ENCODE peak calls at places on chromosomes 13 and 19, in eight cellular contexts. Z, O, K, D, X, I, U and G are unnamed samples.

GRCh38 chr13:112728375-112729126 is 38.7 kb downstream of the ATP11A start:
- DNase-seq in Z (peak), O (no peak), K (no peak), D (no peak), X (no peak), I (no peak), U (no peak), G (no peak)

GRCh38 chr13:51066091-51066831 is 44.8 kb downstream of the C13orf42 start:
- DNase-seq in Z (no peak), O (no peak), K (no peak), D (no peak), X (peak), I (no peak), U (no peak), G (no peak)

GRCh38 chr13:110517505-110518149 is 43.9 kb downstream of the RAB20 start:
- DNase-seq in Z (peak), O (no peak), K (no peak), D (no peak), X (no peak), I (peak), U (no peak), G (no peak)

GRCh38 chr13:109036091-109036490 is 406.7 kb downstream of the MYO16 start:
- DNase-seq in Z (no peak), O (no peak), K (no peak), D (no peak), X (no peak), I (no peak), U (no peak), G (no peak)

GRCh38 chr13:79723462-79724116 is 242.6 kb downstream of the NDFIP2 start:
- DNase-seq in Z (no peak), O (no peak), K (peak), D (no peak), X (no peak), I (no peak), U (no peak), G (no peak)

GRCh38 chr13:77565635-77566034 is 30.1 kb downstream of the SCEL start:
- DNase-seq in Z (no peak), O (no peak), K (peak), D (no peak), X (peak), I (no peak), U (no peak), G (peak)

GRCh38 chr13:41613984-41614581 is 156.7 kb downstream of the RGCC start:
- DNase-seq in Z (no peak), O (no peak), K (no peak), D (peak), X (peak), I (no peak), U (no peak), G (no peak)

GRCh38 chr13:92461402-92461801 is 765.2 kb upstream of the GPC6 start:
- DNase-seq in Z (no peak), O (no peak), K (no peak), D (no peak), X (no peak), I (no peak), U (no peak), G (no peak)

GRCh38 chr13:66530158-66530557 is 700.0 kb downstream of the PCDH9 start:
- DNase-seq in Z (no peak), O (no peak), K (no peak), D (no peak), X (no peak), I (no peak), U (no peak), G (no peak)

GRCh38 chr13:27064252-27064995 is 107.2 kb downstream of the USP12 start:
- DNase-seq in Z (no peak), O (no peak), K (no peak), D (no peak), X (no peak), I (no peak), U (no peak), G (no peak)

GRCh38 chr19:1253514-1254080 is 5.2 kb downstream of the MIDN start:
- DNase-seq in Z (no peak), O (no peak), K (no peak), D (no peak), X (peak), I (peak), U (no peak), G (no peak)

GRCh38 chr19:30255783-30256509 is 116.2 kb upstream of the ZNF536 start:
- DNase-seq in Z (no peak), O (no peak), K (peak), D (no peak), X (no peak), I (no peak), U (no peak), G (no peak)

GRCh38 chr19:1400281-1401137 is 833 bp downstream of the GAMT start:
- DNase-seq in Z (no peak), O (peak), K (peak), D (no peak), X (no peak), I (no peak), U (no peak), G (no peak)

GRCh38 chr19:57321164-57321563 is 892 bp downstream of the ZNF543 start:
- DNase-seq in Z (no peak), O (no peak), K (no peak), D (no peak), X (no peak), I (no peak), U (no peak), G (no peak)

GRCh38 chr13:44017756-44018309 is 138.1 kb downstream of the LACC1 start:
- DNase-seq in Z (no peak), O (no peak), K (no peak), D (no peak), X (no peak), I (no peak), U (no peak), G (no peak)

GRCh38 chr19:34480971-34481821 is at the start of gene WTIP:
- DNase-seq in Z (peak), O (no peak), K (peak), D (peak), X (peak), I (peak), U (no peak), G (no peak)

GRCh38 chr13:109243311-109243951 is 543.0 kb downstream of the IRS2 start:
- DNase-seq in Z (no peak), O (no peak), K (peak), D (no peak), X (peak), I (no peak), U (no peak), G (no peak)

GRCh38 chr13:113912596-113912995 is 48.7 kb upstream of the GAS6 start:
- DNase-seq in Z (no peak), O (no peak), K (no peak), D (no peak), X (no peak), I (no peak), U (no peak), G (no peak)

GRCh38 chr13:113184568-113185440 is 23.7 kb downstream of the PCID2 start:
- DNase-seq in Z (no peak), O (peak), K (no peak), D (no peak), X (no peak), I (no peak), U (no peak), G (peak)

GRCh38 chr19:30512748-30513389 is 140.7 kb downstream of the ZNF536 start:
- DNase-seq in Z (no peak), O (no peak), K (no peak), D (no peak), X (no peak), I (no peak), U (no peak), G (no peak)

GRCh38 chr19:16435238-16435911 is 36.4 kb downstream of the EPS15L1 start:
- DNase-seq in Z (no peak), O (no peak), K (peak), D (no peak), X (peak), I (peak), U (no peak), G (no peak)

GRCh38 chr13:63409791-63410351 is 1994.2 kb upstream of the PCDH20 start:
- DNase-seq in Z (no peak), O (no peak), K (no peak), D (no peak), X (no peak), I (no peak), U (no peak), G (no peak)

GRCh38 chr13:35888327-35888940 is 242.7 kb downstream of the DCLK1 start:
- DNase-seq in Z (no peak), O (no peak), K (no peak), D (no peak), X (peak), I (no peak), U (no peak), G (no peak)

GRCh38 chr19:58351996-58352755 is 1.1 kb downstream of the A1BG start:
- DNase-seq in Z (no peak), O (no peak), K (no peak), D (peak), X (no peak), I (no peak), U (no peak), G (no peak)

GRCh38 chr19:29764322-29764721 is 47.5 kb upstream of the CCNE1 start:
- DNase-seq in Z (no peak), O (no peak), K (no peak), D (no peak), X (no peak), I (no peak), U (no peak), G (no peak)

GRCh38 chr13:106533940-106534843 is 1.3 kb downstream of the EFNB2 start:
- DNase-seq in Z (peak), O (no peak), K (peak), D (peak), X (peak), I (peak), U (no peak), G (peak)
- H3K27ac ChIP-seq in Z (peak), O (no peak), K (no peak), D (peak), X (peak), I (peak), U (peak), G (no peak)

GRCh38 chr13:97257800-97258799 is 36.0 kb downstream of the MBNL2 start:
- DNase-seq in Z (no peak), O (no peak), K (no peak), D (no peak), X (peak), I (no peak), U (no peak), G (no peak)

GRCh38 chr13:97257228-97257755 is 35.2 kb downstream of the MBNL2 start:
- DNase-seq in Z (no peak), O (no peak), K (no peak), D (no peak), X (no peak), I (no peak), U (no peak), G (no peak)

GRCh38 chr13:97259787-97260641 is 37.9 kb downstream of the MBNL2 start:
- DNase-seq in Z (no peak), O (no peak), K (no peak), D (no peak), X (peak), I (no peak), U (no peak), G (no peak)

GRCh38 chr13:97256343-97256783 is 34.2 kb downstream of the MBNL2 start:
- DNase-seq in Z (no peak), O (no peak), K (no peak), D (no peak), X (peak), I (no peak), U (no peak), G (no peak)

GRCh38 chr13:97258801-97259200 is 36.7 kb downstream of the MBNL2 start:
- DNase-seq in Z (no peak), O (no peak), K (no peak), D (no peak), X (peak), I (no peak), U (no peak), G (no peak)
- H3K27ac ChIP-seq in Z (no peak), O (no peak), K (peak), D (peak), X (peak), I (peak), U (peak), G (no peak)

GRCh38 chr13:30339721-30340366 is 32.5 kb upstream of the KATNAL1 start:
- DNase-seq in Z (no peak), O (no peak), K (no peak), D (no peak), X (no peak), I (no peak), U (no peak), G (no peak)
- H3K27ac ChIP-seq in Z (no peak), O (peak), K (peak), D (no peak), X (peak), I (peak), U (no peak), G (no peak)

DNA sequence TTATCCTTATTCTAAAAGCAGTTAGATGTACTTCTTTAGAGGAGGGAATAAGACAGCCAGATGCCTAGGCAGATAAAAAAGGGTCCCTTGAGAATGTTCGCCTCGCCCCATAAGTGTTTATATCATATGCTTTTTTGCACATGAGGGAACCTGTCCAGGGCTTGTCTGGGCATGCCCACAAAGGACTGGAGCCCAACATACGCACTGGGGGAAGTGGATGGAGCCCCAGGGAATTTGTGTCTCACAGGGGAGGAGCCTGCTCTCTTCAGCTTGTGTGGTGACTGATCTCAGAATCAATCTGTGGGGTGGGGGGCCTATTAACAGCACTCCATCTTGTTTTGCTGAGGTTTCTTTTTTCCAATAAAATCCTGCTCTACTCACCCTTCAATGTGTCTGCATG is 22.6 kb downstream of the MED4 start:
- DNase-seq in Z (no peak), O (peak), K (no peak), D (no peak), X (no peak), I (no peak), U (no peak), G (no peak)
- H3K27ac ChIP-seq in Z (no peak), O (no peak), K (no peak), D (no peak), X (peak), I (no peak), U (no peak), G (no peak)

GRCh38 chr19:40278361-40279045 is 6.6 kb downstream of the AKT2 start:
- DNase-seq in Z (no peak), O (no peak), K (no peak), D (peak), X (no peak), I (no peak), U (no peak), G (no peak)

GRCh38 chr19:40279120-40279551 is 6.0 kb downstream of the AKT2 start:
- DNase-seq in Z (no peak), O (no peak), K (peak), D (peak), X (peak), I (peak), U (no peak), G (no peak)

GRCh38 chr19:40279761-40280607 is 5.2 kb downstream of the AKT2 start:
- DNase-seq in Z (no peak), O (no peak), K (no peak), D (peak), X (no peak), I (no peak), U (no peak), G (no peak)

GRCh38 chr19:40274585-40275544 is 10.3 kb downstream of the AKT2 start:
- DNase-seq in Z (no peak), O (no peak), K (no peak), D (no peak), X (no peak), I (no peak), U (no peak), G (peak)

DNA sequence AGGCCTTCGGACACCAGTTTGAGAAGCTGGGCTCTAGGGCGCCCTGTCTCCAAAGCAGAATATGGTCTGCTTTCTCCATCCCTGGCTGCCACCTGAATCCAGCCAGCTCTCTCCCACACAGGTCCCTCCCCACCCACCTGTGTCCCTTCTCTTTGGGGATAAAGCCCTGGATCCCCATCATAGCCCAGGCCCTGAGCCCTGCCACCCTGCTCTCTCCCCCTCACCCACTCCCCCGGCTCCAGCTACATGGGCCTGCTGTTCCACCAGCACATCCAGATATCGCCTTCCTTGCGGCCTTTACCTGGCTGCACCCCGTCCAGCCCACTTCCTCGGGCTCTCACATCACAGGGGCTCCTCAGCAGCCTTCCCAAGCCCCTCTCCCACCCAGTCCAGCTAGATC is 7.8 kb downstream of the AKT2 start:
- DNase-seq in Z (no peak), O (no peak), K (no peak), D (no peak), X (no peak), I (no peak), U (no peak), G (no peak)
- H3K27ac ChIP-seq in Z (no peak), O (no peak), K (no peak), D (no peak), X (no peak), I (no peak), U (no peak), G (no peak)

GRCh38 chr19:3348042-3348441 is 18.3 kb upstream of the NFIC start:
- DNase-seq in Z (no peak), O (no peak), K (no peak), D (no peak), X (no peak), I (no peak), U (no peak), G (no peak)
- H3K27ac ChIP-seq in Z (no peak), O (no peak), K (no peak), D (no peak), X (no peak), I (peak), U (no peak), G (no peak)